ENCODE peak calls at places on chromosomes 11 and 22, in five cellular contexts. X, S, V, G and N are unnamed samples.

GRCh38 chr11:794766-795637 is 3.1 kb downstream of the SLC25A22 start:
- DNase-seq in X (peak; percentile 60), S (no peak), V (no peak), G (no peak), N (no peak)

GRCh38 chr11:44726278-44727113 is at the start of gene TSPAN18:
- DNase-seq in X (peak; percentile 8), S (no peak), V (no peak), G (no peak), N (no peak)

GRCh38 chr11:41954034-41954433 is 494.6 kb upstream of the LRRC4C start:
- DNase-seq in X (peak; percentile 36), S (no peak), V (no peak), G (no peak), N (no peak)

GRCh38 chr11:61630104-61630503 is 49.2 kb upstream of the SYT7 start:
- DNase-seq in X (no peak), S (no peak), V (no peak), G (no peak), N (no peak)

GRCh38 chr22:46233231-46233630 is 16.9 kb downstream of the CDPF1 start:
- DNase-seq in X (peak; percentile 26), S (no peak), V (no peak), G (peak; percentile 60), N (no peak)

GRCh38 chr22:42366815-42367581 is 65.2 kb downstream of the NFAM1 start:
- DNase-seq in X (no peak), S (no peak), V (no peak), G (peak; percentile 68), N (no peak)

GRCh38 chr11:23192256-23192655 is 332.0 kb upstream of the CCDC179 start:
- DNase-seq in X (peak; percentile 48), S (no peak), V (no peak), G (no peak), N (no peak)

GRCh38 chr22:24417901-24418641 is 9.3 kb upstream of the ADORA2A start:
- DNase-seq in X (peak; percentile 60), S (peak; percentile 30), V (no peak), G (no peak), N (no peak)

GRCh38 chr22:45448431-45448830 is 34.9 kb downstream of the RIBC2 start:
- DNase-seq in X (peak; percentile 57), S (no peak), V (peak; percentile 90), G (no peak), N (no peak)

GRCh38 chr22:40193429-40194421 is 16.0 kb downstream of the TNRC6B start:
- DNase-seq in X (peak; percentile 57), S (no peak), V (no peak), G (no peak), N (no peak)

GRCh38 chr11:19922689-19923035 is 210.0 kb downstream of the NAV2 start:
- DNase-seq in X (peak; percentile 24), S (no peak), V (no peak), G (no peak), N (no peak)

GRCh38 chr22:46338636-46339035 is 3.1 kb downstream of the TRMU start:
- DNase-seq in X (no peak), S (peak; percentile 17), V (no peak), G (no peak), N (no peak)

GRCh38 chr11:84390441-84391078 is 1104.4 kb upstream of the CCDC90B start:
- DNase-seq in X (no peak), S (no peak), V (no peak), G (no peak), N (no peak)

GRCh38 chr11:67699521-67699920 is 25.1 kb upstream of the ALDH3B2 start:
- DNase-seq in X (no peak), S (no peak), V (no peak), G (no peak), N (no peak)

GRCh38 chr22:46592390-46592872 is 27.8 kb upstream of the GRAMD4 start:
- DNase-seq in X (peak; percentile 56), S (peak; percentile 70), V (no peak), G (no peak), N (peak; percentile 16)

GRCh38 chr11:36167729-36168128 is 121.5 kb downstream of the COMMD9 start:
- DNase-seq in X (no peak), S (no peak), V (no peak), G (no peak), N (no peak)

GRCh38 chr11:9600651-9601040 is 27.2 kb downstream of the WEE1 start:
- DNase-seq in X (no peak), S (no peak), V (no peak), G (no peak), N (no peak)

GRCh38 chr22:35721954-35722353 is 4.3 kb downstream of the APOL5 start:
- DNase-seq in X (no peak), S (no peak), V (no peak), G (no peak), N (no peak)

GRCh38 chr22:49081926-49082325 is 745.7 kb downstream of the BRD1 start:
- DNase-seq in X (no peak), S (no peak), V (no peak), G (no peak), N (no peak)

GRCh38 chr11:44596541-44597276 is 31.2 kb downstream of the CD82 start:
- DNase-seq in X (no peak), S (no peak), V (no peak), G (no peak), N (no peak)

GRCh38 chr22:20865869-20866445 is 7.2 kb downstream of the SNAP29 start:
- DNase-seq in X (no peak), S (no peak), V (no peak), G (no peak), N (no peak)

GRCh38 chr22:20869234-20869633 is 10.4 kb downstream of the SNAP29 start:
- DNase-seq in X (no peak), S (no peak), V (no peak), G (no peak), N (no peak)

GRCh38 chr22:20867179-20868099 is 8.6 kb downstream of the SNAP29 start:
- DNase-seq in X (peak; percentile 83), S (no peak), V (peak; percentile 79), G (no peak), N (no peak)

GRCh38 chr22:20866716-20867115 is 7.9 kb downstream of the SNAP29 start:
- DNase-seq in X (no peak), S (no peak), V (no peak), G (no peak), N (no peak)

DNA sequence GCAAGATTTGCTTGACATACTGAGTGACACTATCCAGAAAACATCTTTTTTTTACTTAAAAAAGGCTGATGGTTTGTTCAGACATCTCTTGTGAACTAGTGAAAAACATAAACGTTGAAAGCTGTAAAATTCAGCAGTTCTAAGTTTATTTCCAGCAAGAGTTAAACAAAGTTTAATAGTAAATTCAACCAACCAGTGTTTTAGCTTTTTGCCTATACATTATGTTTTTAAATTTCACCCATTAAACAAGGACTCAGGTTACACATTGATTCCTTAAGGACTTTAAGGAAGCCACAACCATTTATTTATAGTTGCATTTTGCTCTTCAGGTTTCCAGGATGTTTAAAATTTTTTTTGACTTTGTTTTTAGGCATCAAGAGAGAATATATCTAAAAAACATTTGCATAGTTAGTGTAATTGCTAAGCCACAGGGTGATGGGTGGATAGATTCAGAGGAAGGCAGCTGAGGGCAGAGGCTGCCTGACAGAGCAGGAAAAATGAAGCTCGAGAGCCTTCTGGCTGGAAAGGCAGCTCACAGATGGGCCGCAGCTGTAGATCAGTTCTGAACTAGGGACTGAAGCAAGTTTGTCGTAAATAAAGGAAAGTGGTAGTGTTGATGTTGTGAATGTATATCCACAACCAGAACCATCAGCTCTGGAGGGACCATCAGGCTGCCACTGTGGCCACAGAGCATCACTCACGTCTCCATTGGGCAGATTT is 9.6 kb downstream of the SNAP29 start:
- DNase-seq in X (peak; percentile 71), S (no peak), V (no peak), G (no peak), N (peak; percentile 42)
- TF ChIP-seq CTCF in X (no peak), S (no peak), V (no peak), G (no peak), N (no peak)

GRCh38 chr22:26360169-26360885 is 68.7 kb upstream of the ASPHD2 start:
- DNase-seq in X (peak; percentile 84), S (peak; percentile 50), V (peak; percentile 83), G (peak; percentile 77), N (peak; percentile 56)
- H3K4me3 ChIP-seq in X (peak overlapping the region; percentile 27), S (no peak overlapping the region), V (peak overlapping the region; percentile 5), G (peak overlapping the region; percentile 41), N (peak overlapping the region; percentile 21)

GRCh38 chr11:107683807-107684206 is 28.0 kb downstream of the SLN start:
- DNase-seq in X (peak; percentile 19), S (no peak), V (no peak), G (no peak), N (no peak)
- TF ChIP-seq CTCF in X (peak; percentile 29), S (no peak), V (no peak), G (no peak), N (peak; percentile 58)

GRCh38 chr22:37324340-37325023 is 42.2 kb downstream of the CYTH4 start:
- DNase-seq in X (no peak), S (no peak), V (no peak), G (no peak), N (no peak)
- H3K4me3 ChIP-seq in X (peak overlapping the region; percentile 33), S (no peak overlapping the region), V (no peak overlapping the region), G (peak overlapping the region; percentile 46), N (no peak overlapping the region)

GRCh38 chr11:13463779-13464290 is 813 bp upstream of the BTBD10 start:
- DNase-seq in X (peak; percentile 44), S (no peak), V (no peak), G (no peak), N (no peak)

GRCh38 chr11:13468750-13469149 is 5.7 kb upstream of the BTBD10 start:
- DNase-seq in X (no peak), S (no peak), V (no peak), G (no peak), N (no peak)

GRCh38 chr11:13462928-13463778 is at the start of gene BTBD10:
- DNase-seq in X (peak; percentile 99), S (peak; percentile 95), V (peak; percentile 89), G (peak; percentile 92), N (peak; percentile 68)

GRCh38 chr11:13462311-13462927 is 603 bp downstream of the BTBD10 start:
- DNase-seq in X (peak; percentile 60), S (peak; percentile 71), V (no peak), G (peak; percentile 51), N (no peak)

GRCh38 chr11:13465909-13466371 is 2.9 kb upstream of the BTBD10 start:
- DNase-seq in X (peak; percentile 62), S (no peak), V (no peak), G (no peak), N (peak; percentile 17)
- TF ChIP-seq CTCF in X (peak; percentile 59), S (peak; percentile 58), V (peak; percentile 37), G (peak; percentile 64), N (peak; percentile 43)

GRCh38 chr11:119384332-119384731 is 2.8 kb upstream of the USP2 start:
- DNase-seq in X (no peak), S (no peak), V (no peak), G (no peak), N (no peak)

GRCh38 chr11:119380160-119380815 is 1.2 kb downstream of the USP2 start:
- DNase-seq in X (peak; percentile 21), S (no peak), V (no peak), G (no peak), N (no peak)

GRCh38 chr11:119381186-119381988 is at the start of gene USP2:
- DNase-seq in X (peak; percentile 98), S (peak; percentile 98), V (peak; percentile 99), G (peak; percentile 99), N (peak; percentile 93)

GRCh38 chr11:119380816-119381185 is 689 bp downstream of the USP2 start:
- DNase-seq in X (no peak), S (no peak), V (no peak), G (no peak), N (no peak)

GRCh38 chr11:119382101-119382500 is 611 bp upstream of the USP2 start:
- DNase-seq in X (no peak), S (no peak), V (no peak), G (no peak), N (no peak)
- H3K4me3 ChIP-seq in X (peak overlapping the region; percentile 56), S (peak overlapping the region; percentile 51), V (peak overlapping the region; percentile 56), G (peak overlapping the region; percentile 69), N (peak overlapping the region; percentile 55)